ENCODE peak calls at places on chromosomes 5 and 9, in eight cellular contexts. One of them, this sample, is unnamed.

GRCh38 chr5:71586052-71586940 is 844 bp upstream of the MCCC2 start:
- DNase-seq in A549: no peak
- DNase-seq in CD8-positive, alpha-beta T cell: no peak
- DNase-seq in left ventricle myocardium inferior: no peak
- DNase-seq in cardiac muscle cell: peak; percentile 53
- DNase-seq in right atrium auricular region: no peak
- DNase-seq in upper lobe of left lung: no peak
- DNase-seq in PC-3: no peak
- DNase-seq in this sample: no peak

GRCh38 chr9:107036367-107036766 is 173.4 kb downstream of the ZNF462 start:
- DNase-seq in A549: no peak
- DNase-seq in CD8-positive, alpha-beta T cell: no peak
- DNase-seq in left ventricle myocardium inferior: no peak
- DNase-seq in cardiac muscle cell: no peak
- DNase-seq in right atrium auricular region: no peak
- DNase-seq in upper lobe of left lung: no peak
- DNase-seq in PC-3: no peak
- DNase-seq in this sample: no peak

GRCh38 chr9:133112361-133113026 is 8.5 kb downstream of the RALGDS start:
- DNase-seq in A549: no peak
- DNase-seq in CD8-positive, alpha-beta T cell: peak; percentile 49
- DNase-seq in left ventricle myocardium inferior: peak; percentile 45
- DNase-seq in cardiac muscle cell: no peak
- DNase-seq in right atrium auricular region: no peak
- DNase-seq in upper lobe of left lung: peak; percentile 88
- DNase-seq in PC-3: no peak
- DNase-seq in this sample: peak; percentile 90

GRCh38 chr9:92720209-92720765 is 44.3 kb downstream of the BICD2 start:
- DNase-seq in A549: no peak
- DNase-seq in CD8-positive, alpha-beta T cell: no peak
- DNase-seq in left ventricle myocardium inferior: no peak
- DNase-seq in cardiac muscle cell: no peak
- DNase-seq in right atrium auricular region: peak; percentile 44
- DNase-seq in upper lobe of left lung: peak; percentile 20
- DNase-seq in PC-3: no peak
- DNase-seq in this sample: no peak

GRCh38 chr5:78908173-78908901 is 76.8 kb downstream of the ARSB start:
- DNase-seq in A549: no peak
- DNase-seq in CD8-positive, alpha-beta T cell: no peak
- DNase-seq in left ventricle myocardium inferior: peak; percentile 68
- DNase-seq in cardiac muscle cell: peak; percentile 70
- DNase-seq in right atrium auricular region: peak; percentile 64
- DNase-seq in upper lobe of left lung: peak; percentile 61
- DNase-seq in PC-3: no peak
- DNase-seq in this sample: no peak

GRCh38 chr5:39178171-39178570 is 41.2 kb downstream of the FYB1 start:
- DNase-seq in A549: no peak
- DNase-seq in CD8-positive, alpha-beta T cell: no peak
- DNase-seq in left ventricle myocardium inferior: no peak
- DNase-seq in cardiac muscle cell: peak; percentile 33
- DNase-seq in right atrium auricular region: no peak
- DNase-seq in upper lobe of left lung: no peak
- DNase-seq in PC-3: peak; percentile 79
- DNase-seq in this sample: no peak

GRCh38 chr9:119959846-119960545 is 590.8 kb upstream of the BRINP1 start:
- DNase-seq in A549: no peak
- DNase-seq in CD8-positive, alpha-beta T cell: no peak
- DNase-seq in left ventricle myocardium inferior: no peak
- DNase-seq in cardiac muscle cell: no peak
- DNase-seq in right atrium auricular region: no peak
- DNase-seq in upper lobe of left lung: no peak
- DNase-seq in PC-3: no peak
- DNase-seq in this sample: no peak

GRCh38 chr9:2676466-2676865 is 40.8 kb upstream of the KCNV2 start:
- DNase-seq in A549: no peak
- DNase-seq in CD8-positive, alpha-beta T cell: no peak
- DNase-seq in left ventricle myocardium inferior: no peak
- DNase-seq in cardiac muscle cell: no peak
- DNase-seq in right atrium auricular region: no peak
- DNase-seq in upper lobe of left lung: no peak
- DNase-seq in PC-3: no peak
- DNase-seq in this sample: no peak

GRCh38 chr5:103428411-103428871 is 134.1 kb downstream of the NUDT12 start:
- DNase-seq in A549: no peak
- DNase-seq in CD8-positive, alpha-beta T cell: no peak
- DNase-seq in left ventricle myocardium inferior: peak; percentile 18
- DNase-seq in cardiac muscle cell: peak; percentile 91
- DNase-seq in right atrium auricular region: no peak
- DNase-seq in upper lobe of left lung: no peak
- DNase-seq in PC-3: peak; percentile 43
- DNase-seq in this sample: no peak

GRCh38 chr5:149205625-149206523 is 64.6 kb downstream of the ABLIM3 start:
- DNase-seq in A549: no peak
- DNase-seq in CD8-positive, alpha-beta T cell: no peak
- DNase-seq in left ventricle myocardium inferior: peak; percentile 29
- DNase-seq in cardiac muscle cell: peak; percentile 82
- DNase-seq in right atrium auricular region: peak; percentile 92
- DNase-seq in upper lobe of left lung: no peak
- DNase-seq in PC-3: peak; percentile 48
- DNase-seq in this sample: no peak

GRCh38 chr9:6869081-6869948 is 111.5 kb downstream of the KDM4C start:
- DNase-seq in A549: no peak
- DNase-seq in CD8-positive, alpha-beta T cell: no peak
- DNase-seq in left ventricle myocardium inferior: no peak
- DNase-seq in cardiac muscle cell: peak; percentile 24
- DNase-seq in right atrium auricular region: no peak
- DNase-seq in upper lobe of left lung: no peak
- DNase-seq in PC-3: no peak
- DNase-seq in this sample: no peak

GRCh38 chr5:72415926-72416325 is 91.3 kb downstream of the ZNF366 start:
- DNase-seq in A549: no peak
- DNase-seq in CD8-positive, alpha-beta T cell: no peak
- DNase-seq in left ventricle myocardium inferior: no peak
- DNase-seq in cardiac muscle cell: no peak
- DNase-seq in right atrium auricular region: no peak
- DNase-seq in upper lobe of left lung: no peak
- DNase-seq in PC-3: no peak
- DNase-seq in this sample: no peak

GRCh38 chr5:96661101-96661840 is 905 bp upstream of the CAST start:
- DNase-seq in A549: peak; percentile 35
- DNase-seq in CD8-positive, alpha-beta T cell: peak; percentile 41
- DNase-seq in left ventricle myocardium inferior: no peak
- DNase-seq in cardiac muscle cell: peak; percentile 59
- DNase-seq in right atrium auricular region: no peak
- DNase-seq in upper lobe of left lung: peak; percentile 63
- DNase-seq in PC-3: peak; percentile 46
- DNase-seq in this sample: no peak

GRCh38 chr9:69027355-69028097 is 8.0 kb upstream of the FXN start:
- DNase-seq in A549: peak; percentile 47
- DNase-seq in CD8-positive, alpha-beta T cell: peak; percentile 37
- DNase-seq in left ventricle myocardium inferior: no peak
- DNase-seq in cardiac muscle cell: peak; percentile 59
- DNase-seq in right atrium auricular region: no peak
- DNase-seq in upper lobe of left lung: peak; percentile 34
- DNase-seq in PC-3: peak; percentile 57
- DNase-seq in this sample: no peak

GRCh38 chr5:175870820-175871447 is 444 bp upstream of the CPLX2 start:
- DNase-seq in A549: peak; percentile 46
- DNase-seq in CD8-positive, alpha-beta T cell: no peak
- DNase-seq in left ventricle myocardium inferior: no peak
- DNase-seq in cardiac muscle cell: no peak
- DNase-seq in right atrium auricular region: no peak
- DNase-seq in upper lobe of left lung: no peak
- DNase-seq in PC-3: no peak
- DNase-seq in this sample: no peak

GRCh38 chr5:111752426-111752965 is 4.5 kb downstream of the NREP start:
- DNase-seq in A549: no peak
- DNase-seq in CD8-positive, alpha-beta T cell: no peak
- DNase-seq in left ventricle myocardium inferior: no peak
- DNase-seq in cardiac muscle cell: no peak
- DNase-seq in right atrium auricular region: no peak
- DNase-seq in upper lobe of left lung: no peak
- DNase-seq in PC-3: no peak
- DNase-seq in this sample: no peak

GRCh38 chr9:98430535-98430934 is 175.1 kb upstream of the TBC1D2 start:
- DNase-seq in A549: no peak
- DNase-seq in CD8-positive, alpha-beta T cell: no peak
- DNase-seq in left ventricle myocardium inferior: no peak
- DNase-seq in cardiac muscle cell: peak; percentile 35
- DNase-seq in right atrium auricular region: no peak
- DNase-seq in upper lobe of left lung: peak; percentile 75
- DNase-seq in PC-3: no peak
- DNase-seq in this sample: no peak

DNA sequence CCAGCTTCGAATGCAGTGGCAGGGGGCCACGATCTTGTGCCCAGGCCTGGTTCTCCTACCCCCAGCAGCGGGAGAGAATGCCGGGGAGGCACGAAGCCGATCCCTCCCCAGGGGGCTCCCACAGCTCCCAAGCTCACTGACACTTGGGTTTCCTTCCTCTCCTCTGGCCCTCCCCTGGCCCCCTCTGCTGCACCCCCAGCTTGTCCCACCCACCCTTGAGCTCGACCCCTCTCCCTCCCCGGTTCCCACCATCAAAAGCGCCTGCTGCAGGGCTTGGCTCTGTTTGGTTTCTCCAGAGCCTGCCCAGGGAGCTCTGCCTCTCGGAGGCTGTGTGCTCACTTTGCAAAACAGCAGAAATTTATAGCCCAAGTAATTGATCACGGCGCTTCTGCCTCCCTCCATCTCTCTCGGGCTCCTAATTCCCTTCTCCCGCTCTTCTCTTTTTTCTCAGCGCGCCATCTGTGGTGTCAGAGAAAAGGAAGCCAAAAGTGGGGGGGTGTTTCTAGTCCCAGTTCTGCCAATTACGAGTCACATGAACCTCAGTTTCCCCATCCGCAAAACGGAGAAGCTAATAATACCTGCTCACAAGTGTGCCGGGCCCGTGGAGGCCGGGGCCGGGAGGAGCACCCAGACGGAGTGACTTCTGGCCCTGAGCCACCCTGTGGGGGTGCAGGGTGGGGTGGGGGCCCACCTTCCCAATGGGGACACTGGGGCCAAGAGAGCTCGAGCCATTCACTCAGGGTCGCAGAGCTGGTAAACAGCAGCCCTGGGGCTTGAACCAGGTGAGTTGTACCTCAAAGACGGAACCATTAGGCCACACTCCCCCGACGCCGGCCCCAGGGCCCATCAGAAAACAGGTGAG is 141.2 kb upstream of the IER5L start:
- DNase-seq in A549: no peak
- DNase-seq in CD8-positive, alpha-beta T cell: peak; percentile 2
- DNase-seq in left ventricle myocardium inferior: no peak
- DNase-seq in cardiac muscle cell: no peak
- DNase-seq in right atrium auricular region: peak; percentile 52
- DNase-seq in upper lobe of left lung: peak; percentile 17
- DNase-seq in PC-3: no peak
- DNase-seq in this sample: peak; percentile 63
- H3K4me3 ChIP-seq in A549: no peak overlapping the region
- H3K4me3 ChIP-seq in CD8-positive, alpha-beta T cell: no peak overlapping the region
- H3K4me3 ChIP-seq in left ventricle myocardium inferior: no peak overlapping the region
- H3K4me3 ChIP-seq in cardiac muscle cell: no peak overlapping the region
- H3K4me3 ChIP-seq in right atrium auricular region: no peak overlapping the region
- H3K4me3 ChIP-seq in upper lobe of left lung: no peak overlapping the region
- H3K4me3 ChIP-seq in PC-3: no peak overlapping the region
- H3K4me3 ChIP-seq in this sample: no peak overlapping the region

DNA sequence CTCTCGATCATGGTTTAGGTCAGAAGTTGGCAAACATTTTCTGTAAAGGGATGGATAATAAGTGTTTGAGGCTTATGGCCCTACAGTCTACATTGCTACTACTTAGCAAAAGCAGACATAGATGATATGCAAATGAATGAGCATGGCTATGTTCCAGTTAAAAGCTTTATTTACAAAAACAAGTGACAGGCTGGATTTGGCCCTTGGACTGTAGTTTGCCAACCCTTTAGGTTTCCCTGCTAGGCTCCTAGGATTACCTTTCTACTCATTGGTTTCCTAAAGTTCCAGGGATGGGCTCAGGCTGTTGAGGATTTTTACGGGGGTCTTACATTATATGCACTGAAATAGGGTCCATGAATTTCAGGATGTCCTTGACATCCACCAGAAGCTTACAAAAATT is 57.5 kb downstream of the GPR21 start:
- DNase-seq in A549: no peak
- DNase-seq in CD8-positive, alpha-beta T cell: no peak
- DNase-seq in left ventricle myocardium inferior: no peak
- DNase-seq in cardiac muscle cell: no peak
- DNase-seq in right atrium auricular region: no peak
- DNase-seq in upper lobe of left lung: no peak
- DNase-seq in PC-3: no peak
- DNase-seq in this sample: no peak
- TF ChIP-seq CTCF in A549: no peak
- TF ChIP-seq CTCF in CD8-positive, alpha-beta T cell: no peak
- TF ChIP-seq CTCF in left ventricle myocardium inferior: no peak
- TF ChIP-seq CTCF in cardiac muscle cell: no peak
- TF ChIP-seq CTCF in right atrium auricular region: no peak
- TF ChIP-seq CTCF in upper lobe of left lung: no peak
- TF ChIP-seq CTCF in PC-3: no peak
- TF ChIP-seq CTCF in this sample: no peak

DNA sequence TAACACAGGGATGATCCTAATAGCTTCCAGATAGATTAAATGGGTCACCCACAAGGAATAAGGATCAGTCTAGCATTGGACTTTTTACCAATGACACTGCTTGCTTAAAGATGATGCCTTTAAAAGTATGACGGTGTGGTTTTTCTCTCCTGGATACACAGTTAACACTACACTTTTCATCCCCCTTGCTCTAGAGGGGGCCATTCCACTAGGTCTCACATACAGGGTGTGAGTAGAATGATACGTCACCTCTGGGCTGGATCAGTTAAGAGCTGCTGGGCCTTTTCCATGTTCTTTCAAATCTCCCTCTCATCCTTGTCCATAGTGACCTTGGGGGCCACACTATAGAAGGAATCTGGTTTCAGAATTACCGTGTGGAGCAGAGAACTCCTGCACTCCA is 140.6 kb downstream of the FSTL4 start:
- DNase-seq in A549: no peak
- DNase-seq in CD8-positive, alpha-beta T cell: no peak
- DNase-seq in left ventricle myocardium inferior: no peak
- DNase-seq in cardiac muscle cell: no peak
- DNase-seq in right atrium auricular region: no peak
- DNase-seq in upper lobe of left lung: no peak
- DNase-seq in PC-3: no peak
- DNase-seq in this sample: no peak
- H3K4me1 ChIP-seq in A549: no peaks in the 10 kb centered on the region
- H3K4me1 ChIP-seq in CD8-positive, alpha-beta T cell: peaks cover 9% of the 10 kb centered on the region
- H3K4me1 ChIP-seq in left ventricle myocardium inferior: peaks cover 14% of the 10 kb centered on the region
- H3K4me1 ChIP-seq in cardiac muscle cell: peaks cover 4% of the 10 kb centered on the region
- H3K4me1 ChIP-seq in right atrium auricular region: no peaks in the 10 kb centered on the region
- H3K4me1 ChIP-seq in upper lobe of left lung: no peaks in the 10 kb centered on the region
- H3K4me1 ChIP-seq in PC-3: no peaks in the 10 kb centered on the region
- H3K4me1 ChIP-seq in this sample: no peaks in the 10 kb centered on the region

GRCh38 chr9:80175286-80175906 is 603.6 kb downstream of the TLE4 start:
- DNase-seq in A549: peak; percentile 6
- DNase-seq in CD8-positive, alpha-beta T cell: no peak
- DNase-seq in left ventricle myocardium inferior: no peak
- DNase-seq in cardiac muscle cell: peak; percentile 55
- DNase-seq in right atrium auricular region: no peak
- DNase-seq in upper lobe of left lung: no peak
- DNase-seq in PC-3: peak; percentile 63
- DNase-seq in this sample: no peak
- H3K4me3 ChIP-seq in A549: no peak overlapping the region
- H3K4me3 ChIP-seq in CD8-positive, alpha-beta T cell: no peak overlapping the region
- H3K4me3 ChIP-seq in left ventricle myocardium inferior: no peak overlapping the region
- H3K4me3 ChIP-seq in cardiac muscle cell: no peak overlapping the region
- H3K4me3 ChIP-seq in right atrium auricular region: no peak overlapping the region
- H3K4me3 ChIP-seq in upper lobe of left lung: no peak overlapping the region
- H3K4me3 ChIP-seq in PC-3: no peak overlapping the region
- H3K4me3 ChIP-seq in this sample: no peak overlapping the region